ENCODE peak calls at places on chromosomes 1 and 21, in eight cellular contexts. D is stromal cell of bone marrow, G is RWPE1, P is AG04450, L is EL, V is activated gamma-delta T cell treated with Interleukin-2 at 50 U/mL for 16 hours, F is MV-4-11, R is NCI-H2081. N is an unnamed sample.

GRCh38 chr1:94395748-94396309 is 22.4 kb upstream of the ABCD3 start:
- DNase-seq in D (no peak), P (no peak), R (no peak), F (no peak), G (no peak), V (no peak), L (no peak), N (no peak)

GRCh38 chr1:237890416-237890815 is 306 bp downstream of the ZP4 start:
- DNase-seq in R (no peak), D (no peak), L (no peak), G (no peak), P (no peak), F (no peak), V (no peak), N (no peak)

GRCh38 chr1:21293537-21294265 is 3.4 kb upstream of the ECE1 start:
- DNase-seq in P (no peak), R (no peak), F (peak), G (no peak), D (no peak), V (peak), L (no peak), N (no peak)

GRCh38 chr1:48035371-48036141 is 38.4 kb upstream of the TRABD2B start:
- DNase-seq in V (no peak), D (no peak), P (no peak), F (no peak), L (no peak), G (no peak), R (no peak), N (no peak)

GRCh38 chr1:161008857-161009554 is 11.9 kb downstream of the F11R start:
- DNase-seq in D (no peak), P (no peak), L (peak), G (no peak), R (no peak), F (no peak), V (no peak), N (no peak)

GRCh38 chr1:219058891-219059820 is 114.5 kb upstream of the LYPLAL1 start:
- DNase-seq in D (no peak), F (no peak), V (no peak), L (no peak), R (no peak), G (no peak), P (no peak), N (no peak)

GRCh38 chr1:32393832-32394140 is 455 bp downstream of the BSDC1 start:
- DNase-seq in F (no peak), V (no peak), D (peak), P (no peak), G (peak), R (peak), L (no peak), N (peak)

GRCh38 chr1:12005488-12006166 is 13.7 kb upstream of the MIIP start:
- DNase-seq in G (no peak), F (no peak), R (no peak), L (no peak), V (no peak), D (no peak), P (no peak), N (no peak)

GRCh38 chr1:234315091-234315541 is 58.1 kb upstream of the COA6 start:
- DNase-seq in R (no peak), L (peak), P (no peak), F (peak), G (peak), D (no peak), V (no peak), N (no peak)

GRCh38 chr1:115543247-115543646 is 98.5 kb upstream of the VANGL1 start:
- DNase-seq in V (no peak), L (peak), D (no peak), F (no peak), G (no peak), R (no peak), P (no peak), N (no peak)

GRCh38 chr1:9589719-9590157 is 1.0 kb downstream of the TMEM201 start:
- DNase-seq in R (peak), D (no peak), V (no peak), F (no peak), L (peak), G (peak), P (no peak), N (no peak)

GRCh38 chr21:31128234-31128633 is 90.0 kb upstream of the KRTAP19-8 start:
- DNase-seq in R (no peak), G (no peak), V (no peak), L (no peak), P (no peak), F (no peak), D (no peak), N (no peak)

GRCh38 chr1:240803151-240803550 is 191.2 kb upstream of the GREM2 start:
- DNase-seq in D (peak), G (peak), F (no peak), P (peak), V (no peak), R (peak), L (peak), N (no peak)

GRCh38 chr1:91856996-91857395 is 29.0 kb downstream of the TGFBR3 start:
- DNase-seq in R (no peak), F (no peak), D (no peak), V (no peak), G (no peak), P (no peak), L (no peak), N (no peak)

GRCh38 chr1:154485106-154485505 is 16.9 kb upstream of the TDRD10 start:
- DNase-seq in L (no peak), R (no peak), G (no peak), P (no peak), F (peak), V (no peak), D (no peak), N (no peak)

GRCh38 chr1:84442256-84442655 is 36.8 kb upstream of the RPF1 start:
- DNase-seq in P (peak), F (peak), V (no peak), G (peak), D (peak), R (peak), L (peak), N (no peak)

GRCh38 chr1:198559362-198559761 is 18.9 kb upstream of the ATP6V1G3 start:
- DNase-seq in P (no peak), R (no peak), F (no peak), D (no peak), G (no peak), V (no peak), L (no peak), N (no peak)

GRCh38 chr1:86542626-86543025 is 4.3 kb upstream of the CLCA4 start:
- DNase-seq in G (peak), D (no peak), F (no peak), V (no peak), L (peak), R (no peak), P (no peak), N (no peak)

GRCh38 chr21:41763996-41764395 is 2.9 kb downstream of the RIPK4 start:
- DNase-seq in D (no peak), R (no peak), G (no peak), F (no peak), P (no peak), L (no peak), V (no peak), N (peak)

GRCh38 chr1:66532214-66532613 is 1.7 kb upstream of the SGIP1 start:
- DNase-seq in R (no peak), F (no peak), G (no peak), D (peak), P (no peak), L (no peak), V (no peak), N (no peak)

GRCh38 chr1:22277662-22278061 is 134.8 kb upstream of the WNT4 start:
- DNase-seq in D (no peak), P (no peak), F (no peak), G (no peak), L (no peak), R (no peak), V (no peak), N (no peak)

GRCh38 chr1:205144751-205145150 is 23.0 kb upstream of the RBBP5 start:
- DNase-seq in V (no peak), L (peak), F (no peak), P (peak), R (no peak), G (peak), D (no peak), N (no peak)

GRCh38 chr1:47990286-47990685 is 6.9 kb downstream of the TRABD2B start:
- DNase-seq in G (no peak), R (no peak), F (no peak), L (no peak), P (no peak), V (no peak), D (no peak), N (no peak)

GRCh38 chr1:37865348-37866119 is 6.1 kb upstream of the MTF1 start:
- DNase-seq in G (peak), V (no peak), R (no peak), D (peak), L (peak), F (no peak), P (no peak), N (no peak)

GRCh38 chr21:45983981-45984551 is 2.5 kb downstream of the COL6A1 start:
- DNase-seq in L (no peak), G (no peak), V (no peak), D (no peak), P (no peak), R (no peak), F (no peak), N (peak)

GRCh38 chr21:43608664-43609063 is 50.6 kb downstream of the HSF2BP start:
- DNase-seq in R (no peak), V (no peak), G (no peak), F (no peak), L (no peak), P (no peak), D (no peak), N (no peak)

GRCh38 chr1:245772325-245772724 is 617.5 kb downstream of the KIF26B start:
- DNase-seq in V (no peak), G (no peak), F (no peak), R (no peak), D (no peak), P (no peak), L (no peak), N (no peak)

GRCh38 chr1:15702722-15703550 is 18.8 kb downstream of the PLEKHM2 start:
- DNase-seq in G (peak), V (no peak), P (no peak), L (peak), D (no peak), F (peak), R (no peak), N (no peak)

GRCh38 chr1:47013239-47013638 is 10.2 kb upstream of the CYP4X1 start:
- DNase-seq in L (no peak), P (no peak), F (no peak), V (no peak), R (no peak), G (no peak), D (peak), N (no peak)

GRCh38 chr1:48469616-48470500 is 2.1 kb downstream of the SPATA6 start:
- DNase-seq in F (peak), R (peak), V (no peak), G (no peak), D (peak), P (no peak), L (peak), N (peak)

GRCh38 chr1:113677250-113678158 is 81.8 kb downstream of the PHTF1 start:
- DNase-seq in L (peak), D (no peak), R (peak), P (peak), G (peak), V (no peak), F (peak), N (no peak)

GRCh38 chr1:151920147-151920546 is 10.8 kb upstream of the THEM4 start:
- DNase-seq in L (no peak), R (peak), P (no peak), F (peak), G (no peak), V (no peak), D (no peak), N (no peak)

GRCh38 chr1:71745326-71745725 is 537.0 kb downstream of the NEGR1 start:
- DNase-seq in R (no peak), D (no peak), P (no peak), G (no peak), L (no peak), F (no peak), V (no peak), N (no peak)

GRCh38 chr21:16713331-16714114 is 799.3 kb upstream of the CXADR start:
- DNase-seq in G (no peak), R (no peak), D (peak), F (no peak), P (no peak), V (no peak), L (no peak), N (no peak)

GRCh38 chr1:38102576-38102975 is 56.0 kb upstream of the POU3F1 start:
- DNase-seq in R (peak), D (no peak), L (no peak), V (no peak), P (no peak), G (no peak), F (no peak), N (no peak)

N was measured in CD14-positive monocyte.